ENCODE peak calls at places on chromosomes 13 and 19, in four cellular contexts. U is tibial artery, S is DMS 273 treated with DMSO at 0.1 percent for 48 hours, Y is RCC 7860. R is an unnamed sample.

GRCh38 chr19:46402725-46403124 is 10.6 kb downstream of the CCDC8 start:
- DNase-seq in U (no peak), Y (no peak), S (no peak), R (no peak)

GRCh38 chr13:94776956-94777355 is 64.6 kb upstream of the SOX21 start:
- DNase-seq in U (no peak), S (no peak), Y (no peak), R (no peak)

GRCh38 chr19:3479819-3480215 is 508 bp downstream of the SMIM24 start:
- DNase-seq in U (no peak), Y (no peak), S (no peak), R (no peak)

GRCh38 chr19:38266981-38267597 is 2.7 kb downstream of the SPINT2 start:
- DNase-seq in S (no peak), Y (peak), U (no peak), R (no peak)

GRCh38 chr19:17052439-17052838 is 22.8 kb downstream of the HAUS8 start:
- DNase-seq in S (no peak), Y (no peak), U (no peak), R (peak)

GRCh38 chr13:92355213-92355612 is 871.4 kb upstream of the GPC6 start:
- DNase-seq in Y (peak), U (no peak), S (no peak), R (peak)

GRCh38 chr13:80504453-80504852 is 163.5 kb upstream of the SPRY2 start:
- DNase-seq in Y (no peak), U (no peak), S (no peak), R (no peak)

GRCh38 chr13:74662895-74663294 is 528.7 kb upstream of the KLF12 start:
- DNase-seq in Y (no peak), U (no peak), S (no peak), R (no peak)

GRCh38 chr19:17726136-17726741 is 7.0 kb downstream of the MAP1S start:
- DNase-seq in S (no peak), Y (no peak), U (no peak), R (no peak)

GRCh38 chr19:32675720-32676185 is at the start of gene RGS9BP:
- DNase-seq in U (peak), Y (peak), S (peak), R (peak)

GRCh38 chr19:12828494-12828893 is 5.9 kb downstream of the RTBDN start:
- DNase-seq in Y (no peak), U (no peak), S (peak), R (peak)

GRCh38 chr19:5106361-5106760 is 137.4 kb downstream of the KDM4B start:
- DNase-seq in U (no peak), Y (no peak), S (no peak), R (no peak)

GRCh38 chr19:56603829-56604228 is 8.7 kb downstream of the ZNF71 start:
- DNase-seq in U (no peak), S (no peak), Y (no peak), R (no peak)

GRCh38 chr19:17790059-17790780 is 4.7 kb upstream of the B3GNT3 start:
- DNase-seq in Y (no peak), U (no peak), S (no peak), R (no peak)

GRCh38 chr19:33490041-33490451 is 31.5 kb downstream of the PEPD start:
- DNase-seq in S (no peak), U (peak), Y (no peak), R (no peak)